ENCODE peak calls at places on chromosomes 16 and 17, in five cellular contexts. K is HCEC 1CT, H is RWPE1, W is M059J, E is fibroblast of mammary gland. M is an unnamed sample.

GRCh38 chr17:37527249-37527851 is 37.7 kb downstream of the DUSP14 start:
- DNase-seq in E (peak), K (peak), H (peak), W (peak), M (peak)

GRCh38 chr16:80319181-80319580 is 221.6 kb upstream of the DYNLRB2 start:
- DNase-seq in K (no peak), W (peak), E (no peak), H (no peak), M (peak)

GRCh38 chr17:75900691-75901533 is 3.8 kb downstream of the MRPL38 start:
- DNase-seq in K (no peak), W (no peak), H (no peak), E (no peak), M (no peak)

GRCh38 chr16:47016700-47017133 is 43.2 kb upstream of the DNAJA2 start:
- DNase-seq in K (no peak), E (no peak), H (no peak), W (no peak), M (no peak)

GRCh38 chr17:57481901-57482300 is 225.6 kb downstream of the MSI2 start:
- DNase-seq in E (peak), K (peak), W (peak), H (no peak), M (peak)

GRCh38 chr17:33686171-33686570 is 393.1 kb upstream of the ASIC2 start:
- DNase-seq in H (peak), K (no peak), E (peak), W (no peak), M (no peak)

GRCh38 chr17:79921411-79922160 is 82.3 kb upstream of the CBX4 start:
- DNase-seq in H (no peak), K (no peak), E (no peak), W (no peak), M (no peak)

GRCh38 chr17:4101127-4101798 is 41.6 kb downstream of the ZZEF1 start:
- DNase-seq in K (no peak), H (no peak), W (no peak), E (no peak), M (no peak)

GRCh38 chr17:71900830-71901229 is 220.0 kb upstream of the SOX9 start:
- DNase-seq in W (peak), H (peak), E (peak), K (peak), M (peak)

GRCh38 chr17:82053556-82054263 is 2.0 kb downstream of the GPS1 start:
- DNase-seq in H (no peak), K (no peak), W (no peak), E (no peak), M (no peak)

GRCh38 chr17:2792541-2793169 is 3.6 kb upstream of the RAP1GAP2 start:
- DNase-seq in W (no peak), E (no peak), K (no peak), H (no peak), M (no peak)

GRCh38 chr16:89374393-89374948 is 115.9 kb downstream of the ANKRD11 start:
- DNase-seq in W (no peak), K (no peak), E (peak), H (no peak), M (peak)

GRCh38 chr17:42107597-42108576 is 4.6 kb downstream of the DHX58 start:
- DNase-seq in K (no peak), W (no peak), H (peak), E (no peak), M (no peak)

GRCh38 chr16:51357839-51358238 is 206.8 kb upstream of the SALL1 start:
- DNase-seq in H (no peak), K (no peak), E (no peak), W (no peak), M (no peak)